ENCODE peak calls at places on chromosomes 7 and 10, in five cellular contexts. One of them, this sample, is unnamed.

GRCh38 chr7:47934831-47935230 is 13.4 kb downstream of the PKD1L1 start:
- DNase-seq in AG09319: no peak
- DNase-seq in mesendoderm: peak
- DNase-seq in neural crest cell: no peak
- DNase-seq in activated T-helper 2 cell treated with anti-CD3 and anti-CD28 coated beads, Interferon-gamma antibody, Interleukin-2, Interleukin-4, amounts not matched to agents 10 μg/mL and 5 μg/mL and 100 μg/mL, durations not matched to agents 14 hours and 24 hours and 36 hours: no peak
- DNase-seq in this sample: no peak

GRCh38 chr7:18570890-18571478 is 75.4 kb downstream of the HDAC9 start:
- DNase-seq in AG09319: peak
- DNase-seq in neural crest cell: no peak
- DNase-seq in mesendoderm: peak
- DNase-seq in activated T-helper 2 cell treated with anti-CD3 and anti-CD28 coated beads, Interferon-gamma antibody, Interleukin-2, Interleukin-4, amounts not matched to agents 10 μg/mL and 5 μg/mL and 100 μg/mL, durations not matched to agents 14 hours and 24 hours and 36 hours: no peak
- DNase-seq in this sample: no peak

GRCh38 chr7:157497367-157497743 is 160.6 kb downstream of the DNAJB6 start:
- DNase-seq in activated T-helper 2 cell treated with anti-CD3 and anti-CD28 coated beads, Interferon-gamma antibody, Interleukin-2, Interleukin-4, amounts not matched to agents 10 μg/mL and 5 μg/mL and 100 μg/mL, durations not matched to agents 14 hours and 24 hours and 36 hours: no peak
- DNase-seq in neural crest cell: no peak
- DNase-seq in mesendoderm: no peak
- DNase-seq in AG09319: no peak
- DNase-seq in this sample: no peak

GRCh38 chr10:12353399-12354027 is 4.2 kb downstream of the CAMK1D start:
- DNase-seq in activated T-helper 2 cell treated with anti-CD3 and anti-CD28 coated beads, Interferon-gamma antibody, Interleukin-2, Interleukin-4, amounts not matched to agents 10 μg/mL and 5 μg/mL and 100 μg/mL, durations not matched to agents 14 hours and 24 hours and 36 hours: no peak
- DNase-seq in AG09319: no peak
- DNase-seq in neural crest cell: no peak
- DNase-seq in mesendoderm: no peak
- DNase-seq in this sample: no peak

GRCh38 chr10:31942892-31943291 is 14.3 kb upstream of the ARHGAP12 start:
- DNase-seq in activated T-helper 2 cell treated with anti-CD3 and anti-CD28 coated beads, Interferon-gamma antibody, Interleukin-2, Interleukin-4, amounts not matched to agents 10 μg/mL and 5 μg/mL and 100 μg/mL, durations not matched to agents 14 hours and 24 hours and 36 hours: no peak
- DNase-seq in AG09319: no peak
- DNase-seq in mesendoderm: no peak
- DNase-seq in neural crest cell: no peak
- DNase-seq in this sample: no peak

GRCh38 chr7:30750574-30751256 is 1.2 kb upstream of the INMT start:
- DNase-seq in activated T-helper 2 cell treated with anti-CD3 and anti-CD28 coated beads, Interferon-gamma antibody, Interleukin-2, Interleukin-4, amounts not matched to agents 10 μg/mL and 5 μg/mL and 100 μg/mL, durations not matched to agents 14 hours and 24 hours and 36 hours: no peak
- DNase-seq in mesendoderm: no peak
- DNase-seq in AG09319: peak
- DNase-seq in neural crest cell: no peak
- DNase-seq in this sample: no peak

GRCh38 chr10:50291261-50291850 is 40.0 kb upstream of the ASAH2 start:
- DNase-seq in neural crest cell: no peak
- DNase-seq in mesendoderm: peak
- DNase-seq in activated T-helper 2 cell treated with anti-CD3 and anti-CD28 coated beads, Interferon-gamma antibody, Interleukin-2, Interleukin-4, amounts not matched to agents 10 μg/mL and 5 μg/mL and 100 μg/mL, durations not matched to agents 14 hours and 24 hours and 36 hours: no peak
- DNase-seq in AG09319: no peak
- DNase-seq in this sample: no peak

GRCh38 chr10:125441151-125441550 is 241.8 kb downstream of the TEX36 start:
- DNase-seq in mesendoderm: no peak
- DNase-seq in neural crest cell: no peak
- DNase-seq in AG09319: no peak
- DNase-seq in activated T-helper 2 cell treated with anti-CD3 and anti-CD28 coated beads, Interferon-gamma antibody, Interleukin-2, Interleukin-4, amounts not matched to agents 10 μg/mL and 5 μg/mL and 100 μg/mL, durations not matched to agents 14 hours and 24 hours and 36 hours: no peak
- DNase-seq in this sample: no peak

GRCh38 chr7:134293029-134293740 is 23.5 kb downstream of the SLC35B4 start:
- DNase-seq in neural crest cell: no peak
- DNase-seq in activated T-helper 2 cell treated with anti-CD3 and anti-CD28 coated beads, Interferon-gamma antibody, Interleukin-2, Interleukin-4, amounts not matched to agents 10 μg/mL and 5 μg/mL and 100 μg/mL, durations not matched to agents 14 hours and 24 hours and 36 hours: no peak
- DNase-seq in AG09319: no peak
- DNase-seq in mesendoderm: no peak
- DNase-seq in this sample: no peak

GRCh38 chr7:78690174-78690573 is 763.3 kb downstream of the MAGI2 start:
- DNase-seq in activated T-helper 2 cell treated with anti-CD3 and anti-CD28 coated beads, Interferon-gamma antibody, Interleukin-2, Interleukin-4, amounts not matched to agents 10 μg/mL and 5 μg/mL and 100 μg/mL, durations not matched to agents 14 hours and 24 hours and 36 hours: no peak
- DNase-seq in neural crest cell: no peak
- DNase-seq in mesendoderm: no peak
- DNase-seq in AG09319: no peak
- DNase-seq in this sample: no peak

GRCh38 chr7:149662591-149663095 is 110.7 kb downstream of the ZNF467 start:
- DNase-seq in mesendoderm: peak
- DNase-seq in neural crest cell: peak
- DNase-seq in AG09319: no peak
- DNase-seq in activated T-helper 2 cell treated with anti-CD3 and anti-CD28 coated beads, Interferon-gamma antibody, Interleukin-2, Interleukin-4, amounts not matched to agents 10 μg/mL and 5 μg/mL and 100 μg/mL, durations not matched to agents 14 hours and 24 hours and 36 hours: peak
- DNase-seq in this sample: peak

GRCh38 chr7:134632052-134632451 is 14.6 kb upstream of the BPGM start:
- DNase-seq in AG09319: no peak
- DNase-seq in activated T-helper 2 cell treated with anti-CD3 and anti-CD28 coated beads, Interferon-gamma antibody, Interleukin-2, Interleukin-4, amounts not matched to agents 10 μg/mL and 5 μg/mL and 100 μg/mL, durations not matched to agents 14 hours and 24 hours and 36 hours: no peak
- DNase-seq in mesendoderm: no peak
- DNase-seq in neural crest cell: no peak
- DNase-seq in this sample: no peak

GRCh38 chr10:15293862-15294835 is 76.9 kb downstream of the FAM171A1 start:
- DNase-seq in neural crest cell: no peak
- DNase-seq in AG09319: no peak
- DNase-seq in mesendoderm: no peak
- DNase-seq in activated T-helper 2 cell treated with anti-CD3 and anti-CD28 coated beads, Interferon-gamma antibody, Interleukin-2, Interleukin-4, amounts not matched to agents 10 μg/mL and 5 μg/mL and 100 μg/mL, durations not matched to agents 14 hours and 24 hours and 36 hours: no peak
- DNase-seq in this sample: no peak

GRCh38 chr10:79285315-79286185 is 61.7 kb upstream of the PPIF start:
- DNase-seq in mesendoderm: no peak
- DNase-seq in activated T-helper 2 cell treated with anti-CD3 and anti-CD28 coated beads, Interferon-gamma antibody, Interleukin-2, Interleukin-4, amounts not matched to agents 10 μg/mL and 5 μg/mL and 100 μg/mL, durations not matched to agents 14 hours and 24 hours and 36 hours: peak
- DNase-seq in AG09319: no peak
- DNase-seq in neural crest cell: no peak
- DNase-seq in this sample: no peak

GRCh38 chr10:132847416-132847777 is 61.5 kb upstream of the NKX6-2 start:
- DNase-seq in AG09319: no peak
- DNase-seq in mesendoderm: no peak
- DNase-seq in neural crest cell: no peak
- DNase-seq in activated T-helper 2 cell treated with anti-CD3 and anti-CD28 coated beads, Interferon-gamma antibody, Interleukin-2, Interleukin-4, amounts not matched to agents 10 μg/mL and 5 μg/mL and 100 μg/mL, durations not matched to agents 14 hours and 24 hours and 36 hours: no peak
- DNase-seq in this sample: no peak